ENCODE peak calls at places on chromosomes 7 and 10, in eight cellular contexts. O is Peyer's patch, T is A549, C is endothelial cell, Z is cardiac muscle cell, V is GM20000, G is fibroblast of the aortic adventitia, K is breast epithelium. P is an unnamed sample.

GRCh38 chr7:81285142-81285871 is 366.5 kb upstream of the SEMA3C start:
- DNase-seq in O (no peak), T (no peak), C (no peak), Z (no peak), V (no peak), G (peak; percentile 85), K (no peak), P (no peak)

GRCh38 chr7:46909601-46910051 is 672.3 kb downstream of the TNS3 start:
- DNase-seq in O (no peak), T (no peak), C (no peak), Z (no peak), V (no peak), G (peak; percentile 82), K (no peak), P (no peak)

GRCh38 chr7:5692112-5692844 is 89.2 kb downstream of the RNF216 start:
- DNase-seq in O (no peak), T (peak; percentile 86), C (no peak), Z (no peak), V (no peak), G (peak; percentile 99), K (peak; percentile 58), P (no peak)

GRCh38 chr7:150974468-150975391 is 3.4 kb downstream of the KCNH2 start:
- DNase-seq in O (peak; percentile 85), T (peak; percentile 44), C (peak; percentile 36), Z (peak; percentile 80), V (peak; percentile 88), G (no peak), K (no peak), P (peak; percentile 75)

GRCh38 chr7:116173051-116174028 is 37.0 kb upstream of the TES start:
- DNase-seq in O (no peak), T (peak; percentile 73), C (peak; percentile 25), Z (peak; percentile 44), V (peak; percentile 40), G (peak; percentile 81), K (no peak), P (peak; percentile 27)

GRCh38 chr7:69813637-69814240 is 215.5 kb downstream of the AUTS2 start:
- DNase-seq in O (no peak), T (no peak), C (no peak), Z (no peak), V (no peak), G (peak; percentile 15), K (no peak), P (no peak)

GRCh38 chr7:158247758-158248487 is 339.7 kb downstream of the PTPRN2 start:
- DNase-seq in O (no peak), T (no peak), C (no peak), Z (no peak), V (no peak), G (no peak), K (no peak), P (no peak)

GRCh38 chr10:7417103-7417623 is 6.3 kb upstream of the SFMBT2 start:
- DNase-seq in O (no peak), T (peak; percentile 59), C (no peak), Z (no peak), V (no peak), G (peak; percentile 71), K (no peak), P (no peak)

GRCh38 chr7:32496052-32496813 is 944 bp downstream of the AVL9 start:
- DNase-seq in O (no peak), T (peak; percentile 23), C (peak; percentile 8), Z (no peak), V (no peak), G (peak; percentile 20), K (no peak), P (no peak)

GRCh38 chr10:124717911-124718734 is 26.1 kb downstream of the FAM53B start:
- DNase-seq in O (peak; percentile 70), T (no peak), C (no peak), Z (no peak), V (peak; percentile 58), G (no peak), K (no peak), P (peak; percentile 94)

GRCh38 chr7:57774300-57774699 is 324.3 kb downstream of the ZNF716 start:
- DNase-seq in O (no peak), T (no peak), C (no peak), Z (no peak), V (no peak), G (no peak), K (no peak), P (no peak)

GRCh38 chr10:22321156-22321711 is 335 bp downstream of the BMI1 start:
- DNase-seq in O (peak; percentile 48), T (peak; percentile 82), C (peak; percentile 62), Z (peak; percentile 88), V (peak; percentile 84), G (peak; percentile 67), K (no peak), P (peak; percentile 63)

GRCh38 chr7:87361320-87361719 is 15.9 kb downstream of the CROT start:
- DNase-seq in O (no peak), T (no peak), C (no peak), Z (no peak), V (no peak), G (no peak), K (no peak), P (no peak)

GRCh38 chr10:7027913-7028808 is 382.7 kb downstream of the SFMBT2 start:
- DNase-seq in O (no peak), T (no peak), C (no peak), Z (no peak), V (no peak), G (peak; percentile 15), K (no peak), P (peak; percentile 22)

GRCh38 chr10:33612551-33612950 is 278.1 kb upstream of the NRP1 start:
- DNase-seq in O (no peak), T (no peak), C (no peak), Z (no peak), V (no peak), G (peak; percentile 79), K (no peak), P (no peak)

GRCh38 chr10:42933454-42934340 is 143.2 kb upstream of the RET start:
- DNase-seq in O (no peak), T (no peak), C (peak; percentile 26), Z (peak; percentile 33), V (no peak), G (peak; percentile 1), K (no peak), P (peak; percentile 57)

GRCh38 chr10:93859049-93859655 is 34.6 kb upstream of the SLC35G1 start:
- DNase-seq in O (no peak), T (peak; percentile 12), C (no peak), Z (no peak), V (no peak), G (peak; percentile 43), K (no peak), P (no peak)

GRCh38 chr10:107019154-107019553 is 145.4 kb downstream of the SORCS1 start:
- DNase-seq in O (no peak), T (no peak), C (no peak), Z (no peak), V (no peak), G (no peak), K (no peak), P (no peak)

GRCh38 chr10:107028249-107028648 is 136.3 kb downstream of the SORCS1 start:
- DNase-seq in O (no peak), T (no peak), C (no peak), Z (no peak), V (no peak), G (no peak), K (no peak), P (no peak)

GRCh38 chr10:107025676-107026075 is 138.8 kb downstream of the SORCS1 start:
- DNase-seq in O (no peak), T (no peak), C (no peak), Z (peak; percentile 91), V (no peak), G (no peak), K (no peak), P (no peak)

GRCh38 chr10:107022600-107023354 is 141.7 kb downstream of the SORCS1 start:
- DNase-seq in O (no peak), T (no peak), C (no peak), Z (no peak), V (no peak), G (no peak), K (no peak), P (no peak)
- TF ChIP-seq CTCF in O (no peak), T (no peak), C (no peak), Z (no peak), V (no peak), G (no peak), K (no peak), P (no peak)

DNA sequence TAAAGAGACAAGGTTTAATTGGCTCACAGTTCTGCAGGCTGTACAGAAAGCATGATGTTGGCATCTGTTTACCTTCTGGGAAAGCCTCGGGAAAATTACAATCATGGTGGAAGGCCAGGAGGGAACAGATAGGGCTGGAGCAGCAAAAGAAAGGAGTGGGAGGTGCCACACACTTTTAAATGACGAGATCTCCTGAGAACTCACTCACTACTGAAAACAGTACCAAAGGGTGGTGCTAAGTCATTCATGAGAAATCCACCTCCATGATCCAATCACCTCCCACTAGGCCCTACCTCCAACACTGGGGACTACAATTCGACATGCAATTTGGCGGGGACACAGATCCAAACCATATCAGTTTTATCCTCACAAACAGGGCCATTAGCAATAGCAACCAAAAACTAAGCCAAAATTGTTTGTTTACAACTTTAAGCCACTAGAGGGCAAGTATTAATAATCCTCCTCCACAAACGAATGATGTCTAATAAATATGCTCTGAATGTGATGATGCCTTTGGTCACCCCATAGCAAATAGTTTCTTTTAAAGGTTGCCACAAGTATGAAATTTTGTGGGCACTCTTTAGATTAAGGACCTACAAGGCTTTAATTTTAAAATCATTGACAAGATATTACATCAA is 129.2 kb upstream of the NRBF2 start:
- DNase-seq in O (no peak), T (no peak), C (no peak), Z (no peak), V (peak; percentile 13), G (peak; percentile 6), K (no peak), P (no peak)
- TF ChIP-seq CTCF in O (no peak), T (peak; percentile 2), C (peak; percentile 67), Z (peak; percentile 22), V (no peak), G (peak; percentile 16), K (no peak), P (peak; percentile 25)

GRCh38 chr7:99955247-99955646 is 20.6 kb downstream of the AZGP1 start:
- DNase-seq in O (no peak), T (no peak), C (no peak), Z (no peak), V (no peak), G (no peak), K (peak; percentile 79), P (no peak)

GRCh38 chr7:99953649-99954048 is 22.2 kb downstream of the AZGP1 start:
- DNase-seq in O (no peak), T (no peak), C (no peak), Z (no peak), V (no peak), G (peak; percentile 74), K (peak; percentile 91), P (peak; percentile 27)

GRCh38 chr7:99944508-99945070 is 15.2 kb upstream of the GJC3 start:
- DNase-seq in O (no peak), T (no peak), C (no peak), Z (no peak), V (no peak), G (no peak), K (no peak), P (no peak)

GRCh38 chr7:99947608-99948007 is 18.2 kb upstream of the GJC3 start:
- DNase-seq in O (no peak), T (no peak), C (no peak), Z (no peak), V (no peak), G (no peak), K (no peak), P (no peak)

GRCh38 chr7:99949645-99950228 is 20.3 kb upstream of the GJC3 start:
- DNase-seq in O (no peak), T (peak; percentile 20), C (no peak), Z (no peak), V (no peak), G (peak; percentile 45), K (no peak), P (no peak)
- TF ChIP-seq CTCF in O (no peak), T (peak; percentile 25), C (peak; percentile 18), Z (peak; percentile 40), V (peak; percentile 30), G (peak; percentile 54), K (peak; percentile 57), P (no peak)

GRCh38 chr7:155398944-155399343 is 59.0 kb upstream of the EN2 start:
- DNase-seq in O (no peak), T (peak; percentile 45), C (no peak), Z (no peak), V (no peak), G (no peak), K (no peak), P (peak; percentile 35)
- TF ChIP-seq CTCF in O (no peak), T (peak; percentile 12), C (no peak), Z (no peak), V (no peak), G (no peak), K (no peak), P (peak; percentile 43)

P was measured in activated CD8-positive, alpha-beta T cell treated with anti-CD3 and anti-CD28 coated beads for 36 hours.